ENCODE peak calls at places on chromosomes 13 and 19, in four cellular contexts. I is K562, M is GM12878, K is HepG2. C is an unnamed sample.

GRCh38 chr19:13937479-13938360 is 497 bp downstream of the PODNL1 start:
- DNase-seq in I (no peak), M (no peak), K (no peak), C (no peak)

GRCh38 chr13:29507356-29507755 is 88.1 kb downstream of the SLC7A1 start:
- DNase-seq in I (no peak), M (no peak), K (no peak), C (no peak)

GRCh38 chr13:78978381-78978998 is 319.5 kb upstream of the OBI1 start:
- DNase-seq in I (peak), M (peak), K (peak), C (peak)

GRCh38 chr19:17861542-17862402 is 2.1 kb downstream of the RPL18A start:
- DNase-seq in I (no peak), M (no peak), K (no peak), C (no peak)

GRCh38 chr13:80274643-80275042 is 66.3 kb downstream of the SPRY2 start:
- DNase-seq in I (no peak), M (no peak), K (no peak), C (no peak)

GRCh38 chr13:112078879-112079526 is 12.1 kb downstream of the SOX1 start:
- DNase-seq in I (no peak), M (no peak), K (no peak), C (no peak)

GRCh38 chr13:82800391-82800790 is 1081.9 kb downstream of the SLITRK1 start:
- DNase-seq in I (no peak), M (no peak), K (no peak), C (no peak)

GRCh38 chr19:35144600-35145436 is 1.8 kb downstream of the FXYD7 start:
- DNase-seq in I (peak), M (no peak), K (no peak), C (peak)

GRCh38 chr13:97307882-97308624 is 85.9 kb downstream of the MBNL2 start:
- DNase-seq in I (no peak), M (no peak), K (peak), C (peak)

GRCh38 chr19:13195678-13196077 is 45.5 kb downstream of the IER2 start:
- DNase-seq in I (peak), M (no peak), K (peak), C (peak)

GRCh38 chr13:82747948-82748347 is 1134.3 kb downstream of the SLITRK1 start:
- DNase-seq in I (no peak), M (no peak), K (no peak), C (no peak)

GRCh38 chr19:19213822-19214558 is 2.2 kb downstream of the NCAN start:
- DNase-seq in I (no peak), M (no peak), K (no peak), C (no peak)

GRCh38 chr13:30743319-30744055 is 8.1 kb downstream of the ALOX5AP start:
- DNase-seq in I (no peak), M (no peak), K (peak), C (peak)

GRCh38 chr13:40442191-40442590 is 224.2 kb downstream of the FOXO1 start:
- DNase-seq in I (no peak), M (no peak), K (no peak), C (no peak)

GRCh38 chr19:30085394-30085793 is 143.4 kb downstream of the URI1 start:
- DNase-seq in I (peak), M (no peak), K (peak), C (no peak)

GRCh38 chr19:4474504-4475136 is 2.5 kb downstream of the HDGFL2 start:
- DNase-seq in I (peak), M (no peak), K (no peak), C (no peak)

GRCh38 chr13:24038846-24039330 is 121.6 kb upstream of the SPATA13 start:
- DNase-seq in I (no peak), M (no peak), K (peak), C (no peak)

GRCh38 chr13:26459276-26460131 is 98.0 kb upstream of the WASF3 start:
- DNase-seq in I (no peak), M (no peak), K (no peak), C (no peak)

GRCh38 chr19:45717131-45717982 is 13.3 kb downstream of the FBXO46 start:
- DNase-seq in I (peak), M (peak), K (peak), C (peak)

GRCh38 chr19:45715139-45715538 is 15.6 kb downstream of the FBXO46 start:
- DNase-seq in I (no peak), M (no peak), K (no peak), C (no peak)

GRCh38 chr19:45717983-45718650 is 12.6 kb downstream of the FBXO46 start:
- DNase-seq in I (no peak), M (no peak), K (no peak), C (no peak)

GRCh38 chr19:45713141-45713540 is 17.6 kb downstream of the FBXO46 start:
- DNase-seq in I (no peak), M (no peak), K (no peak), C (no peak)

DNA sequence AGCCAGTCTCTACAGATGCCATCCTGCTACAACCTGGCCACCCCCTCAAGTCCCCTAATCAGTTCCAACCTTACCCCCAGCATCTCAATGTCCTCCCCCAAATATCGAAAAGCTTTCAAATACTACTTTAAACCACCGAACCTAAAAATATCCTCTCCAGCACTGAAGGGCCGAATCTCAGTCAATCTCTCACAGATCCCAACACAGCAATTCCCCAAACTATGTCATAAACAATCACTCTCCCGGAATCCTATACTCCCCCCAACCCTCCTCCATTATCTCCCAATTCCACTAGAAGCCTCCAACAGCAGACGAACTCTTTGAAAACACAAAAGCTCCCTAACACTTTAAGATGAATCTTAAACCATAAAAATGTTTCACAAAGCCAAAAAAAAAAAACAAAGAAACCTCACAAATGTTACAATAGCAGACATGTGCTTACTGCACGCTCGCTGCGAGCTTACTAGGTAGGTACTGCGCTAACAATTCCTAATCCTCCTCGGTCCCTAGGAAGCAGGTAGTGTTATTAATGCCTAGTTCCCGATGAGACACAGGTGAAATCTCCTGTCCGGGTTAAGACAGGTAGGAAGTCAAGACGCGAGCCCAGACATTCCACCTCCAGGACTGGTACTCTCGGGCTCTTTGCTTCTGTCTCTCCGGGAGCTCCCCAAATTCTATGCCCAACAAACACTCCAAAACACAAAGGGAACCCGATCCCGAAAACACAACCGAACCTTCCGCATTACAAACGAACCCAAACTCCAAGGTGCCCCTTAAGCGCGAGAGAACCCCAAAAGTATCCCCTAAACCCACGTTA is 14.2 kb downstream of the FBXO46 start:
- DNase-seq in I (no peak), M (no peak), K (no peak), C (peak)
- TF ChIP-seq POLR2AphosphoS2 in I (no peak), M (no peak), K (no peak), C (no peak)

DNA sequence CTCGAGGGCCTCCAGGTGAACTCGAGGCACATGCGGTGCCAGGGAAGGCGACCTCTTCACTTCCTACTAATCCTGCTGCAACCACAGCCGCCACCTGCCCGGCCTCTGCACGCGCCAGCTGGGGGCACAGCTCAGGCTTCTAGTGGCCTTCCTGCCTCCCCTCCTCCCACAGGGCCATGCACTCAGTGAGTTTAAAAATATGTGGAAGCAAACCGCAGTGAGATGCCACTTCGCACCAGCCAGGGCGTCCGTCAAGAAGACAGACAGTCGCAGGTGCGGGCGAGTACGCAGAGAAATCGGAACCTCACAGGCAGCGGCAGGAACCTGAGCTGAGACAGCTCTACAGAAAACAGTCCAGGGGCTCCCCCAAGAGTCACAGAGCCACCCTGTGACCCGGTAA is 10.4 kb downstream of the LMNB2 start:
- DNase-seq in I (no peak), M (no peak), K (no peak), C (no peak)
- TF ChIP-seq CHD2 in I (no peak), M (no peak), K (no peak), C (no peak)

GRCh38 chr13:70189981-70190380 is 81.7 kb upstream of the KLHL1 start:
- DNase-seq in I (no peak), M (no peak), K (no peak), C (no peak)

GRCh38 chr13:70188567-70188966 is 80.3 kb upstream of the KLHL1 start:
- DNase-seq in I (no peak), M (no peak), K (no peak), C (no peak)

GRCh38 chr13:70191034-70191433 is 82.8 kb upstream of the KLHL1 start:
- DNase-seq in I (no peak), M (no peak), K (no peak), C (no peak)
- TF ChIP-seq CHD4 in I (no peak), M (no peak), K (no peak), C (no peak)

GRCh38 chr19:45213031-45213430 is 32.2 kb downstream of the EXOC3L2 start:
- DNase-seq in I (no peak), M (no peak), K (no peak), C (no peak)
- TF ChIP-seq POLR2AphosphoS2 in I (no peak), M (no peak), K (no peak), C (no peak)

GRCh38 chr13:50358221-50358620 is 343.0 kb downstream of the KCNRG start:
- DNase-seq in I (no peak), M (no peak), K (no peak), C (no peak)

GRCh38 chr13:50355797-50356196 is 340.6 kb downstream of the KCNRG start:
- DNase-seq in I (no peak), M (peak), K (no peak), C (no peak)

GRCh38 chr13:50357136-50357535 is 341.9 kb downstream of the KCNRG start:
- DNase-seq in I (no peak), M (no peak), K (no peak), C (no peak)

GRCh38 chr13:50358715-50359367 is 343.6 kb downstream of the KCNRG start:
- DNase-seq in I (no peak), M (no peak), K (no peak), C (no peak)

GRCh38 chr13:50357586-50358118 is 342.4 kb downstream of the KCNRG start:
- DNase-seq in I (peak), M (no peak), K (no peak), C (no peak)
- TF ChIP-seq CHD2 in I (no peak), M (no peak), K (no peak), C (no peak)

DNA sequence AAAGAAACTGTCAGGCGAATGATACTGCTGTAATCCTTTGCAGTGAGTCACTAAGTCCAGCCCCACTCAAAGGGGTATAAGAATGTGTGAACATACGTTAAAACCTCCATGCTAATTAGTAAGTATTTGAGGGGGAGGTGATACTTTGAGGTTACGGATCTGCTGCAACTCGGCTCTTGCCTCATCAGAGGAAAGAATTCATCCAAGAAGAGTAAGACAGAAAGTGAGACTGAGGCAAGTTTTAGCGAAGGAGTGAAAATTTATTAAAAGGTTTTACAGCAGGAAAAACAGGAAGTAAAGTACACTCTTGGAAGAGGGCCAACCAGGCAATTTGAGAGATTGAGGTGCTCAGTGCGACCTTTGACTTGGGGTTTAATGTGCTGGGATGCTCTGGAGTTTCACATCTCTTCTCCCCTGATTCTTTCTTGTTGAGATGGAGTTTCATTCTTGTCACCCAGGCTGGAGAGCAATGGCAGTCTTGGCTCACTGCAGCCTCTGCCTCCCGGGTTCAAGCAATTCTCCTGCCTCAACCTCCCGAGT is 9.8 kb downstream of the CLEC4M start:
- DNase-seq in I (peak), M (peak), K (no peak), C (no peak)
- TF ChIP-seq CHD4 in I (no peak), M (no peak), K (no peak), C (no peak)

GRCh38 chr13:20616059-20616797 is 49.3 kb downstream of the IFT88 start:
- DNase-seq in I (no peak), M (no peak), K (no peak), C (no peak)
- TF ChIP-seq POLR2AphosphoS2 in I (no peak), M (no peak), K (no peak), C (no peak)

GRCh38 chr13:41842029-41842428 is 118.9 kb downstream of the VWA8 start:
- DNase-seq in I (no peak), M (no peak), K (no peak), C (no peak)
- TF ChIP-seq CHD2 in I (no peak), M (no peak), K (no peak), C (no peak)

GRCh38 chr13:75079226-75079625 is 402.7 kb downstream of the TBC1D4 start:
- DNase-seq in I (no peak), M (no peak), K (no peak), C (no peak)
- TF ChIP-seq CHD4 in I (no peak), M (no peak), K (no peak), C (no peak)

C was measured in A549.